ENCODE peak calls at places on chromosomes 2 and 18, in eight cellular contexts. One of them, this sample, is unnamed.

GRCh38 chr2:147250652-147251356 is 594.0 kb upstream of the ACVR2A start:
- DNase-seq in NT2/D1: no peak
- DNase-seq in nephron progenitor cell: no peak
- DNase-seq in stomach: no peak
- DNase-seq in mesendoderm: no peak
- DNase-seq in fibroblast of mammary gland: no peak
- DNase-seq in prostate gland: no peak
- DNase-seq in activated CD4-positive, CD25-positive, alpha-beta regulatory T cell: no peak
- DNase-seq in this sample: no peak

GRCh38 chr2:71711470-71711857 is 258.1 kb downstream of the DYSF start:
- DNase-seq in stomach: no peak
- DNase-seq in activated CD4-positive, CD25-positive, alpha-beta regulatory T cell: no peak
- DNase-seq in fibroblast of mammary gland: peak
- DNase-seq in nephron progenitor cell: no peak
- DNase-seq in NT2/D1: no peak
- DNase-seq in mesendoderm: no peak
- DNase-seq in prostate gland: no peak
- DNase-seq in this sample: peak

GRCh38 chr2:233007270-233007669 is 5.8 kb downstream of the NGEF start:
- DNase-seq in NT2/D1: no peak
- DNase-seq in nephron progenitor cell: no peak
- DNase-seq in fibroblast of mammary gland: no peak
- DNase-seq in stomach: no peak
- DNase-seq in mesendoderm: no peak
- DNase-seq in prostate gland: no peak
- DNase-seq in activated CD4-positive, CD25-positive, alpha-beta regulatory T cell: no peak
- DNase-seq in this sample: no peak

GRCh38 chr2:134917219-134917957 is 1.2 kb upstream of the CCNT2 start:
- DNase-seq in fibroblast of mammary gland: peak
- DNase-seq in nephron progenitor cell: peak
- DNase-seq in mesendoderm: no peak
- DNase-seq in activated CD4-positive, CD25-positive, alpha-beta regulatory T cell: no peak
- DNase-seq in prostate gland: no peak
- DNase-seq in NT2/D1: no peak
- DNase-seq in stomach: no peak
- DNase-seq in this sample: peak

GRCh38 chr2:39646891-39647780 is 18.6 kb upstream of the TMEM178A start:
- DNase-seq in prostate gland: no peak
- DNase-seq in fibroblast of mammary gland: no peak
- DNase-seq in stomach: no peak
- DNase-seq in nephron progenitor cell: no peak
- DNase-seq in mesendoderm: no peak
- DNase-seq in activated CD4-positive, CD25-positive, alpha-beta regulatory T cell: no peak
- DNase-seq in NT2/D1: no peak
- DNase-seq in this sample: no peak

GRCh38 chr18:44632469-44633145 is 48.1 kb upstream of the SETBP1 start:
- DNase-seq in stomach: no peak
- DNase-seq in prostate gland: no peak
- DNase-seq in NT2/D1: no peak
- DNase-seq in mesendoderm: no peak
- DNase-seq in nephron progenitor cell: no peak
- DNase-seq in activated CD4-positive, CD25-positive, alpha-beta regulatory T cell: no peak
- DNase-seq in fibroblast of mammary gland: no peak
- DNase-seq in this sample: no peak

GRCh38 chr2:68185541-68186164 is 28.0 kb downstream of the PNO1 start:
- DNase-seq in activated CD4-positive, CD25-positive, alpha-beta regulatory T cell: peak
- DNase-seq in prostate gland: no peak
- DNase-seq in nephron progenitor cell: peak
- DNase-seq in mesendoderm: peak
- DNase-seq in fibroblast of mammary gland: peak
- DNase-seq in NT2/D1: peak
- DNase-seq in stomach: no peak
- DNase-seq in this sample: peak

GRCh38 chr2:71341645-71342044 is 10.1 kb downstream of the ZNF638 start:
- DNase-seq in NT2/D1: no peak
- DNase-seq in prostate gland: no peak
- DNase-seq in activated CD4-positive, CD25-positive, alpha-beta regulatory T cell: no peak
- DNase-seq in stomach: no peak
- DNase-seq in fibroblast of mammary gland: no peak
- DNase-seq in nephron progenitor cell: no peak
- DNase-seq in mesendoderm: no peak
- DNase-seq in this sample: no peak

GRCh38 chr2:149418065-149418464 is 87.7 kb downstream of the LYPD6 start:
- DNase-seq in prostate gland: no peak
- DNase-seq in nephron progenitor cell: no peak
- DNase-seq in mesendoderm: no peak
- DNase-seq in stomach: no peak
- DNase-seq in fibroblast of mammary gland: no peak
- DNase-seq in NT2/D1: no peak
- DNase-seq in activated CD4-positive, CD25-positive, alpha-beta regulatory T cell: no peak
- DNase-seq in this sample: no peak

GRCh38 chr18:354456-354855 is 86.6 kb upstream of the THOC1 start:
- DNase-seq in activated CD4-positive, CD25-positive, alpha-beta regulatory T cell: no peak
- DNase-seq in mesendoderm: no peak
- DNase-seq in nephron progenitor cell: no peak
- DNase-seq in fibroblast of mammary gland: peak
- DNase-seq in stomach: no peak
- DNase-seq in NT2/D1: no peak
- DNase-seq in prostate gland: no peak
- DNase-seq in this sample: no peak

GRCh38 chr2:234565201-234565600 is 68.3 kb upstream of the ARL4C start:
- DNase-seq in fibroblast of mammary gland: no peak
- DNase-seq in stomach: no peak
- DNase-seq in NT2/D1: no peak
- DNase-seq in prostate gland: no peak
- DNase-seq in activated CD4-positive, CD25-positive, alpha-beta regulatory T cell: no peak
- DNase-seq in mesendoderm: no peak
- DNase-seq in nephron progenitor cell: no peak
- DNase-seq in this sample: no peak

GRCh38 chr18:31626409-31626808 is 34.7 kb downstream of the TTR start:
- DNase-seq in activated CD4-positive, CD25-positive, alpha-beta regulatory T cell: no peak
- DNase-seq in stomach: no peak
- DNase-seq in nephron progenitor cell: no peak
- DNase-seq in prostate gland: no peak
- DNase-seq in NT2/D1: no peak
- DNase-seq in fibroblast of mammary gland: no peak
- DNase-seq in mesendoderm: peak
- DNase-seq in this sample: no peak

GRCh38 chr18:40583671-40584070 is 1371.4 kb upstream of the PIK3C3 start:
- DNase-seq in fibroblast of mammary gland: no peak
- DNase-seq in mesendoderm: no peak
- DNase-seq in prostate gland: no peak
- DNase-seq in NT2/D1: no peak
- DNase-seq in nephron progenitor cell: no peak
- DNase-seq in stomach: no peak
- DNase-seq in activated CD4-positive, CD25-positive, alpha-beta regulatory T cell: no peak
- DNase-seq in this sample: no peak

GRCh38 chr2:86054539-86055082 is 51.1 kb downstream of the POLR1A start:
- DNase-seq in prostate gland: no peak
- DNase-seq in nephron progenitor cell: no peak
- DNase-seq in NT2/D1: no peak
- DNase-seq in stomach: no peak
- DNase-seq in activated CD4-positive, CD25-positive, alpha-beta regulatory T cell: no peak
- DNase-seq in fibroblast of mammary gland: no peak
- DNase-seq in mesendoderm: no peak
- DNase-seq in this sample: peak

GRCh38 chr2:189982777-189983394 is 79.6 kb downstream of the MSTN start:
- DNase-seq in prostate gland: no peak
- DNase-seq in nephron progenitor cell: no peak
- DNase-seq in stomach: no peak
- DNase-seq in mesendoderm: peak
- DNase-seq in activated CD4-positive, CD25-positive, alpha-beta regulatory T cell: no peak
- DNase-seq in NT2/D1: peak
- DNase-seq in fibroblast of mammary gland: peak
- DNase-seq in this sample: no peak

GRCh38 chr2:134181219-134181618 is 72.7 kb upstream of the MGAT5 start:
- DNase-seq in nephron progenitor cell: no peak
- DNase-seq in activated CD4-positive, CD25-positive, alpha-beta regulatory T cell: no peak
- DNase-seq in NT2/D1: no peak
- DNase-seq in stomach: no peak
- DNase-seq in mesendoderm: no peak
- DNase-seq in fibroblast of mammary gland: no peak
- DNase-seq in prostate gland: no peak
- DNase-seq in this sample: no peak

GRCh38 chr2:47373747-47374146 is 29.2 kb upstream of the MSH2 start:
- DNase-seq in mesendoderm: peak
- DNase-seq in nephron progenitor cell: no peak
- DNase-seq in activated CD4-positive, CD25-positive, alpha-beta regulatory T cell: no peak
- DNase-seq in stomach: peak
- DNase-seq in fibroblast of mammary gland: no peak
- DNase-seq in prostate gland: peak
- DNase-seq in NT2/D1: peak
- DNase-seq in this sample: peak

GRCh38 chr2:36704475-36705150 is 8.1 kb downstream of the VIT start:
- DNase-seq in mesendoderm: peak
- DNase-seq in fibroblast of mammary gland: peak
- DNase-seq in activated CD4-positive, CD25-positive, alpha-beta regulatory T cell: no peak
- DNase-seq in prostate gland: no peak
- DNase-seq in nephron progenitor cell: no peak
- DNase-seq in NT2/D1: no peak
- DNase-seq in stomach: no peak
- DNase-seq in this sample: no peak

GRCh38 chr2:233384811-233385488 is 30.7 kb downstream of the DGKD start:
- DNase-seq in fibroblast of mammary gland: no peak
- DNase-seq in nephron progenitor cell: no peak
- DNase-seq in mesendoderm: no peak
- DNase-seq in NT2/D1: no peak
- DNase-seq in prostate gland: no peak
- DNase-seq in activated CD4-positive, CD25-positive, alpha-beta regulatory T cell: no peak
- DNase-seq in stomach: peak
- DNase-seq in this sample: no peak

GRCh38 chr2:179444056-179444455 is 179.4 kb upstream of the SESTD1 start:
- DNase-seq in fibroblast of mammary gland: peak
- DNase-seq in activated CD4-positive, CD25-positive, alpha-beta regulatory T cell: no peak
- DNase-seq in mesendoderm: no peak
- DNase-seq in stomach: no peak
- DNase-seq in nephron progenitor cell: no peak
- DNase-seq in NT2/D1: no peak
- DNase-seq in prostate gland: peak
- DNase-seq in this sample: no peak

GRCh38 chr2:205568620-205569019 is 113.7 kb upstream of the NRP2 start:
- DNase-seq in activated CD4-positive, CD25-positive, alpha-beta regulatory T cell: no peak
- DNase-seq in fibroblast of mammary gland: no peak
- DNase-seq in nephron progenitor cell: no peak
- DNase-seq in stomach: no peak
- DNase-seq in prostate gland: no peak
- DNase-seq in mesendoderm: no peak
- DNase-seq in NT2/D1: no peak
- DNase-seq in this sample: no peak

GRCh38 chr2:239006886-239007285 is 159.0 kb downstream of the TWIST2 start:
- DNase-seq in mesendoderm: no peak
- DNase-seq in activated CD4-positive, CD25-positive, alpha-beta regulatory T cell: no peak
- DNase-seq in prostate gland: peak
- DNase-seq in stomach: peak
- DNase-seq in fibroblast of mammary gland: peak
- DNase-seq in NT2/D1: no peak
- DNase-seq in nephron progenitor cell: no peak
- DNase-seq in this sample: no peak

GRCh38 chr18:35050638-35051287 is 9.6 kb downstream of the MAPRE2 start:
- DNase-seq in stomach: no peak
- DNase-seq in mesendoderm: no peak
- DNase-seq in prostate gland: no peak
- DNase-seq in NT2/D1: no peak
- DNase-seq in nephron progenitor cell: no peak
- DNase-seq in activated CD4-positive, CD25-positive, alpha-beta regulatory T cell: no peak
- DNase-seq in fibroblast of mammary gland: peak
- DNase-seq in this sample: no peak

GRCh38 chr2:215773728-215774127 is 239.6 kb downstream of the MREG start:
- DNase-seq in stomach: no peak
- DNase-seq in NT2/D1: no peak
- DNase-seq in prostate gland: no peak
- DNase-seq in activated CD4-positive, CD25-positive, alpha-beta regulatory T cell: no peak
- DNase-seq in fibroblast of mammary gland: peak
- DNase-seq in mesendoderm: no peak
- DNase-seq in nephron progenitor cell: no peak
- DNase-seq in this sample: no peak

GRCh38 chr18:49250819-49251388 is 209.5 kb downstream of the DYM start:
- DNase-seq in mesendoderm: peak
- DNase-seq in NT2/D1: no peak
- DNase-seq in nephron progenitor cell: no peak
- DNase-seq in stomach: no peak
- DNase-seq in fibroblast of mammary gland: peak
- DNase-seq in activated CD4-positive, CD25-positive, alpha-beta regulatory T cell: no peak
- DNase-seq in prostate gland: no peak
- DNase-seq in this sample: no peak

GRCh38 chr2:128832946-128833560 is 514.4 kb upstream of the HS6ST1 start:
- DNase-seq in stomach: no peak
- DNase-seq in fibroblast of mammary gland: no peak
- DNase-seq in mesendoderm: peak
- DNase-seq in nephron progenitor cell: no peak
- DNase-seq in activated CD4-positive, CD25-positive, alpha-beta regulatory T cell: no peak
- DNase-seq in NT2/D1: no peak
- DNase-seq in prostate gland: no peak
- DNase-seq in this sample: peak

GRCh38 chr18:24219561-24220317 is 80.9 kb downstream of the CABYR start:
- DNase-seq in prostate gland: no peak
- DNase-seq in fibroblast of mammary gland: no peak
- DNase-seq in stomach: no peak
- DNase-seq in mesendoderm: no peak
- DNase-seq in NT2/D1: no peak
- DNase-seq in activated CD4-positive, CD25-positive, alpha-beta regulatory T cell: no peak
- DNase-seq in nephron progenitor cell: no peak
- DNase-seq in this sample: peak

GRCh38 chr2:225735844-225736243 is 336.3 kb downstream of the NYAP2 start:
- DNase-seq in prostate gland: no peak
- DNase-seq in activated CD4-positive, CD25-positive, alpha-beta regulatory T cell: no peak
- DNase-seq in stomach: no peak
- DNase-seq in NT2/D1: no peak
- DNase-seq in mesendoderm: no peak
- DNase-seq in fibroblast of mammary gland: peak
- DNase-seq in nephron progenitor cell: no peak
- DNase-seq in this sample: no peak

GRCh38 chr2:220466251-220466691 is 838.8 kb downstream of the SLC4A3 start:
- DNase-seq in prostate gland: no peak
- DNase-seq in stomach: no peak
- DNase-seq in fibroblast of mammary gland: no peak
- DNase-seq in activated CD4-positive, CD25-positive, alpha-beta regulatory T cell: no peak
- DNase-seq in nephron progenitor cell: no peak
- DNase-seq in NT2/D1: no peak
- DNase-seq in mesendoderm: no peak
- DNase-seq in this sample: no peak